ENCODE peak calls at places on chromosomes 1 and 21, in five cellular contexts. Y is stimulated activated CD8-positive, alpha-beta memory T cell treated with anti-CD3 and anti-CD28 coated beads, Interleukin-7, amount 100 ng/mL, for 1 hour; Z is endothelial cell; J is B cell; P is body of pancreas. W is an unnamed sample.

GRCh38 chr1:87292684-87293493 is 35.8 kb upstream of the LMO4 start:
- DNase-seq in Y (peak), Z (peak), J (peak), P (peak), W (peak)

GRCh38 chr1:5913876-5914275 is 78.3 kb downstream of the NPHP4 start:
- DNase-seq in Y (no peak), Z (no peak), J (no peak), P (no peak), W (no peak)

GRCh38 chr1:50422946-50423669 is at the start of gene DMRTA2:
- DNase-seq in Y (no peak), Z (peak), J (peak), P (no peak), W (no peak)

GRCh38 chr1:160454371-160455152 is 54.2 kb downstream of the VANGL2 start:
- DNase-seq in Y (no peak), Z (no peak), J (no peak), P (no peak), W (no peak)

GRCh38 chr1:160022330-160023310 is 9.2 kb downstream of the PIGM start:
- DNase-seq in Y (no peak), Z (no peak), J (no peak), P (no peak), W (no peak)

GRCh38 chr1:40363721-40364120 is 9.8 kb upstream of the SMAP2 start:
- DNase-seq in Y (no peak), Z (no peak), J (peak), P (no peak), W (no peak)

GRCh38 chr1:110292327-110292741 is 46.8 kb upstream of the RBM15 start:
- DNase-seq in Y (no peak), Z (no peak), J (no peak), P (no peak), W (no peak)

GRCh38 chr21:41186763-41187536 is 19.0 kb downstream of the BACE2 start:
- DNase-seq in Y (no peak), Z (no peak), J (no peak), P (no peak), W (no peak)

GRCh38 chr1:225768662-225769426 is 8.8 kb upstream of the SRP9 start:
- DNase-seq in Y (no peak), Z (no peak), J (no peak), P (no peak), W (no peak)

GRCh38 chr1:15836772-15837669 is 10.5 kb upstream of the SPEN start:
- DNase-seq in Y (peak), Z (no peak), J (peak), P (no peak), W (peak)

GRCh38 chr21:29005696-29006095 is 13.0 kb upstream of the LTN1 start:
- DNase-seq in Y (no peak), Z (no peak), J (no peak), P (no peak), W (no peak)

GRCh38 chr1:14915356-14916054 is 238.0 kb upstream of the TMEM51 start:
- DNase-seq in Y (no peak), Z (peak), J (peak), P (peak), W (peak)

GRCh38 chr1:116332461-116332860 is 40.6 kb upstream of the ATP1A1 start:
- DNase-seq in Y (no peak), Z (no peak), J (no peak), P (no peak), W (no peak)

GRCh38 chr1:204723131-204723787 is 37.7 kb upstream of the LRRN2 start:
- DNase-seq in Y (no peak), Z (no peak), J (no peak), P (peak), W (no peak)

GRCh38 chr1:214325401-214325800 is 44.4 kb downstream of the SMYD2 start:
- DNase-seq in Y (no peak), Z (no peak), J (no peak), P (no peak), W (no peak)

GRCh38 chr1:22371408-22371807 is 80.2 kb upstream of the ZBTB40 start:
- DNase-seq in Y (no peak), Z (no peak), J (no peak), P (no peak), W (no peak)

GRCh38 chr1:68175621-68176398 is 56.5 kb downstream of the WLS start:
- DNase-seq in Y (no peak), Z (no peak), J (no peak), P (peak), W (no peak)

GRCh38 chr1:208184993-208185703 is 59.0 kb downstream of the PLXNA2 start:
- DNase-seq in Y (no peak), Z (no peak), J (no peak), P (no peak), W (no peak)

GRCh38 chr1:52055066-52055853 is at the start of gene TXNDC12:
- DNase-seq in Y (peak), Z (peak), J (peak), P (peak), W (peak)

GRCh38 chr1:32870615-32871363 is at the start of gene FNDC5:
- DNase-seq in Y (no peak), Z (peak), J (peak), P (peak), W (no peak)

GRCh38 chr1:20616468-20617156 is 16.6 kb upstream of the PINK1 start:
- DNase-seq in Y (no peak), Z (no peak), J (no peak), P (no peak), W (no peak)

GRCh38 chr1:167808104-167808503 is 86.3 kb downstream of the MPZL1 start:
- DNase-seq in Y (no peak), Z (no peak), J (no peak), P (no peak), W (no peak)

GRCh38 chr1:195763146-195763906 is 844.9 kb downstream of the KCNT2 start:
- DNase-seq in Y (no peak), Z (no peak), J (no peak), P (no peak), W (no peak)

GRCh38 chr1:111249960-111250359 is 22.4 kb downstream of the CHI3L2 start:
- DNase-seq in Y (no peak), Z (no peak), J (no peak), P (no peak), W (no peak)

GRCh38 chr1:33429846-33430750 is 797 bp downstream of the PHC2 start:
- DNase-seq in Y (no peak), Z (peak), J (peak), P (peak), W (peak)

GRCh38 chr1:164678289-164678688 is 119.3 kb downstream of the PBX1 start:
- DNase-seq in Y (no peak), Z (no peak), J (no peak), P (no peak), W (no peak)

GRCh38 chr1:244444854-244445253 is 6.9 kb downstream of the ADSS2 start:
- DNase-seq in Y (no peak), Z (no peak), J (no peak), P (no peak), W (no peak)

GRCh38 chr1:119276558-119276957 is 92.0 kb upstream of the HAO2 start:
- DNase-seq in Y (no peak), Z (no peak), J (no peak), P (no peak), W (no peak)

GRCh38 chr1:1250828-1251284 is 4.3 kb upstream of the C1QTNF12 start:
- DNase-seq in Y (peak), Z (no peak), J (peak), P (no peak), W (peak)

GRCh38 chr1:228096416-228097332 is 6.5 kb downstream of the C1orf35 start:
- DNase-seq in Y (no peak), Z (no peak), J (peak), P (no peak), W (no peak)

W was measured in naive thymus-derived CD4-positive, alpha-beta T cell.